ENCODE peak calls at places on chromosomes 13 and 19, in six cellular contexts. One of them, this sample, is unnamed.

GRCh38 chr13:113491418-113491883 is 940 bp upstream of the DCUN1D2 start:
- DNase-seq in naive thymus-derived CD8-positive, alpha-beta T cell: peak; percentile 5
- DNase-seq in HTR-8/SVneo: no peak
- DNase-seq in HuH-7: peak; percentile 40
- DNase-seq in fibroblast of the conjunctiva: no peak
- DNase-seq in cardiac muscle cell: peak; percentile 47
- DNase-seq in this sample: peak; percentile 9

GRCh38 chr13:94154362-94154761 is 325.1 kb downstream of the DCT start:
- DNase-seq in cardiac muscle cell: no peak
- DNase-seq in fibroblast of the conjunctiva: peak; percentile 80
- DNase-seq in HuH-7: no peak
- DNase-seq in naive thymus-derived CD8-positive, alpha-beta T cell: no peak
- DNase-seq in HTR-8/SVneo: peak; percentile 3
- DNase-seq in this sample: no peak

GRCh38 chr13:20968745-20969144 is 66.2 kb upstream of the XPO4 start:
- DNase-seq in naive thymus-derived CD8-positive, alpha-beta T cell: no peak
- DNase-seq in cardiac muscle cell: no peak
- DNase-seq in fibroblast of the conjunctiva: no peak
- DNase-seq in HuH-7: no peak
- DNase-seq in HTR-8/SVneo: no peak
- DNase-seq in this sample: no peak

GRCh38 chr13:60147361-60147760 is 16.4 kb downstream of the DIAPH3 start:
- DNase-seq in naive thymus-derived CD8-positive, alpha-beta T cell: no peak
- DNase-seq in HTR-8/SVneo: no peak
- DNase-seq in cardiac muscle cell: no peak
- DNase-seq in fibroblast of the conjunctiva: no peak
- DNase-seq in HuH-7: no peak
- DNase-seq in this sample: no peak

GRCh38 chr19:42130254-42130573 is 2.0 kb downstream of the POU2F2 start:
- DNase-seq in fibroblast of the conjunctiva: no peak
- DNase-seq in HTR-8/SVneo: no peak
- DNase-seq in naive thymus-derived CD8-positive, alpha-beta T cell: no peak
- DNase-seq in cardiac muscle cell: no peak
- DNase-seq in HuH-7: no peak
- DNase-seq in this sample: no peak

GRCh38 chr13:114124921-114125320 is 7.5 kb downstream of the RASA3 start:
- DNase-seq in naive thymus-derived CD8-positive, alpha-beta T cell: peak; percentile 89
- DNase-seq in fibroblast of the conjunctiva: no peak
- DNase-seq in HuH-7: no peak
- DNase-seq in cardiac muscle cell: no peak
- DNase-seq in HTR-8/SVneo: no peak
- DNase-seq in this sample: no peak

GRCh38 chr13:96141032-96141431 is 51.1 kb downstream of the HS6ST3 start:
- DNase-seq in HuH-7: no peak
- DNase-seq in fibroblast of the conjunctiva: peak; percentile 9
- DNase-seq in HTR-8/SVneo: no peak
- DNase-seq in naive thymus-derived CD8-positive, alpha-beta T cell: no peak
- DNase-seq in cardiac muscle cell: peak; percentile 59
- DNase-seq in this sample: no peak

GRCh38 chr19:56176881-56177280 is 1.1 kb downstream of the GALP start:
- DNase-seq in HTR-8/SVneo: no peak
- DNase-seq in cardiac muscle cell: no peak
- DNase-seq in HuH-7: no peak
- DNase-seq in fibroblast of the conjunctiva: no peak
- DNase-seq in naive thymus-derived CD8-positive, alpha-beta T cell: no peak
- DNase-seq in this sample: no peak

GRCh38 chr13:38979891-38980627 is 10.6 kb downstream of the STOML3 start:
- DNase-seq in fibroblast of the conjunctiva: no peak
- DNase-seq in naive thymus-derived CD8-positive, alpha-beta T cell: no peak
- DNase-seq in cardiac muscle cell: peak; percentile 8
- DNase-seq in HTR-8/SVneo: no peak
- DNase-seq in HuH-7: no peak
- DNase-seq in this sample: no peak

GRCh38 chr13:113930711-113931637 is 42.9 kb downstream of the C13orf46 start:
- DNase-seq in fibroblast of the conjunctiva: no peak
- DNase-seq in HuH-7: no peak
- DNase-seq in HTR-8/SVneo: no peak
- DNase-seq in cardiac muscle cell: no peak
- DNase-seq in naive thymus-derived CD8-positive, alpha-beta T cell: no peak
- DNase-seq in this sample: no peak

GRCh38 chr13:93398167-93398566 is 171.6 kb downstream of the GPC6 start:
- DNase-seq in cardiac muscle cell: no peak
- DNase-seq in naive thymus-derived CD8-positive, alpha-beta T cell: no peak
- DNase-seq in HTR-8/SVneo: no peak
- DNase-seq in fibroblast of the conjunctiva: no peak
- DNase-seq in HuH-7: no peak
- DNase-seq in this sample: no peak

GRCh38 chr13:86608739-86609138 is 809.5 kb upstream of the SLITRK6 start:
- DNase-seq in cardiac muscle cell: no peak
- DNase-seq in fibroblast of the conjunctiva: no peak
- DNase-seq in naive thymus-derived CD8-positive, alpha-beta T cell: no peak
- DNase-seq in HTR-8/SVneo: no peak
- DNase-seq in HuH-7: no peak
- DNase-seq in this sample: no peak

GRCh38 chr19:2469102-2469914 is 6.6 kb upstream of the GADD45B start:
- DNase-seq in cardiac muscle cell: no peak
- DNase-seq in HTR-8/SVneo: peak; percentile 71
- DNase-seq in naive thymus-derived CD8-positive, alpha-beta T cell: no peak
- DNase-seq in HuH-7: no peak
- DNase-seq in fibroblast of the conjunctiva: peak; percentile 64
- DNase-seq in this sample: no peak

GRCh38 chr13:106570354-106570822 is 2.5 kb upstream of the ARGLU1 start:
- DNase-seq in fibroblast of the conjunctiva: no peak
- DNase-seq in naive thymus-derived CD8-positive, alpha-beta T cell: peak; percentile 53
- DNase-seq in HTR-8/SVneo: no peak
- DNase-seq in HuH-7: peak; percentile 54
- DNase-seq in cardiac muscle cell: no peak
- DNase-seq in this sample: peak; percentile 8

GRCh38 chr19:44626067-44626624 is 12.8 kb downstream of the IGSF23 start:
- DNase-seq in naive thymus-derived CD8-positive, alpha-beta T cell: no peak
- DNase-seq in HuH-7: no peak
- DNase-seq in fibroblast of the conjunctiva: peak; percentile 57
- DNase-seq in HTR-8/SVneo: peak; percentile 69
- DNase-seq in cardiac muscle cell: no peak
- DNase-seq in this sample: no peak

GRCh38 chr19:48194041-48194871 is 23.8 kb downstream of the ZSWIM9 start:
- DNase-seq in HuH-7: peak; percentile 70
- DNase-seq in cardiac muscle cell: peak; percentile 28
- DNase-seq in HTR-8/SVneo: no peak
- DNase-seq in fibroblast of the conjunctiva: no peak
- DNase-seq in naive thymus-derived CD8-positive, alpha-beta T cell: no peak
- DNase-seq in this sample: peak; percentile 32

GRCh38 chr19:6465006-6465405 is 935 bp downstream of the CRB3 start:
- DNase-seq in HuH-7: no peak
- DNase-seq in cardiac muscle cell: no peak
- DNase-seq in HTR-8/SVneo: no peak
- DNase-seq in fibroblast of the conjunctiva: no peak
- DNase-seq in naive thymus-derived CD8-positive, alpha-beta T cell: no peak
- DNase-seq in this sample: no peak

GRCh38 chr13:69948016-69948415 is 159.6 kb upstream of the ATXN8OS start:
- DNase-seq in naive thymus-derived CD8-positive, alpha-beta T cell: no peak
- DNase-seq in cardiac muscle cell: no peak
- DNase-seq in fibroblast of the conjunctiva: no peak
- DNase-seq in HuH-7: no peak
- DNase-seq in HTR-8/SVneo: no peak
- DNase-seq in this sample: no peak

GRCh38 chr13:45602183-45602582 is 13.4 kb downstream of the ERICH6B start:
- DNase-seq in HuH-7: no peak
- DNase-seq in naive thymus-derived CD8-positive, alpha-beta T cell: no peak
- DNase-seq in fibroblast of the conjunctiva: no peak
- DNase-seq in HTR-8/SVneo: no peak
- DNase-seq in cardiac muscle cell: no peak
- DNase-seq in this sample: no peak

GRCh38 chr13:19634129-19634740 is 776 bp downstream of the MPHOSPH8 start:
- DNase-seq in fibroblast of the conjunctiva: no peak
- DNase-seq in HTR-8/SVneo: peak; percentile 10
- DNase-seq in cardiac muscle cell: peak; percentile 33
- DNase-seq in naive thymus-derived CD8-positive, alpha-beta T cell: no peak
- DNase-seq in HuH-7: no peak
- DNase-seq in this sample: no peak

GRCh38 chr13:99356216-99357089 is 49.3 kb upstream of the GPR183 start:
- DNase-seq in fibroblast of the conjunctiva: peak; percentile 57
- DNase-seq in HuH-7: no peak
- DNase-seq in cardiac muscle cell: no peak
- DNase-seq in naive thymus-derived CD8-positive, alpha-beta T cell: peak; percentile 93
- DNase-seq in HTR-8/SVneo: peak; percentile 2
- DNase-seq in this sample: no peak

GRCh38 chr13:19181621-19182485 is at the start of gene TUBA3C:
- DNase-seq in cardiac muscle cell: no peak
- DNase-seq in fibroblast of the conjunctiva: no peak
- DNase-seq in HTR-8/SVneo: no peak
- DNase-seq in naive thymus-derived CD8-positive, alpha-beta T cell: no peak
- DNase-seq in HuH-7: no peak
- DNase-seq in this sample: no peak

GRCh38 chr13:44822291-44822690 is 167.0 kb downstream of the NUFIP1 start:
- DNase-seq in HuH-7: no peak
- DNase-seq in fibroblast of the conjunctiva: no peak
- DNase-seq in naive thymus-derived CD8-positive, alpha-beta T cell: no peak
- DNase-seq in cardiac muscle cell: no peak
- DNase-seq in HTR-8/SVneo: no peak
- DNase-seq in this sample: no peak

GRCh38 chr13:98930014-98930625 is 47.7 kb downstream of the DOCK9 start:
- DNase-seq in HuH-7: no peak
- DNase-seq in fibroblast of the conjunctiva: no peak
- DNase-seq in HTR-8/SVneo: no peak
- DNase-seq in naive thymus-derived CD8-positive, alpha-beta T cell: peak; percentile 22
- DNase-seq in cardiac muscle cell: no peak
- DNase-seq in this sample: no peak

GRCh38 chr19:52518646-52519045 is 8.8 kb upstream of the ZNF808 start:
- DNase-seq in HTR-8/SVneo: no peak
- DNase-seq in HuH-7: no peak
- DNase-seq in fibroblast of the conjunctiva: no peak
- DNase-seq in naive thymus-derived CD8-positive, alpha-beta T cell: no peak
- DNase-seq in cardiac muscle cell: no peak
- DNase-seq in this sample: no peak

GRCh38 chr13:32647926-32648325 is 61.7 kb downstream of the PDS5B start:
- DNase-seq in HuH-7: no peak
- DNase-seq in naive thymus-derived CD8-positive, alpha-beta T cell: no peak
- DNase-seq in HTR-8/SVneo: no peak
- DNase-seq in cardiac muscle cell: no peak
- DNase-seq in fibroblast of the conjunctiva: no peak
- DNase-seq in this sample: no peak

GRCh38 chr13:78602561-78603239 is 652 bp downstream of the POU4F1 start:
- DNase-seq in fibroblast of the conjunctiva: no peak
- DNase-seq in naive thymus-derived CD8-positive, alpha-beta T cell: peak; percentile 29
- DNase-seq in cardiac muscle cell: no peak
- DNase-seq in HTR-8/SVneo: no peak
- DNase-seq in HuH-7: no peak
- DNase-seq in this sample: peak; percentile 63

GRCh38 chr19:32570081-32570785 is 10.8 kb upstream of the PDCD5 start:
- DNase-seq in HTR-8/SVneo: peak; percentile 63
- DNase-seq in fibroblast of the conjunctiva: peak; percentile 43
- DNase-seq in HuH-7: peak; percentile 64
- DNase-seq in naive thymus-derived CD8-positive, alpha-beta T cell: peak; percentile 65
- DNase-seq in cardiac muscle cell: peak; percentile 59
- DNase-seq in this sample: peak; percentile 61

GRCh38 chr13:112058941-112059340 is 8.0 kb upstream of the SOX1 start:
- DNase-seq in fibroblast of the conjunctiva: no peak
- DNase-seq in cardiac muscle cell: no peak
- DNase-seq in HuH-7: no peak
- DNase-seq in HTR-8/SVneo: no peak
- DNase-seq in naive thymus-derived CD8-positive, alpha-beta T cell: no peak
- DNase-seq in this sample: no peak

GRCh38 chr13:43767351-43767901 is 19.3 kb downstream of the ENOX1 start:
- DNase-seq in HuH-7: no peak
- DNase-seq in naive thymus-derived CD8-positive, alpha-beta T cell: no peak
- DNase-seq in HTR-8/SVneo: no peak
- DNase-seq in fibroblast of the conjunctiva: peak; percentile 31
- DNase-seq in cardiac muscle cell: peak; percentile 60
- DNase-seq in this sample: no peak

This sample was measured in HEK293T.